ENCODE peak calls at places on chromosomes 7 and 10, in eight cellular contexts. One of them, this sample, is unnamed.

GRCh38 chr7:120521761-120522737 is 249.1 kb downstream of the KCND2 start:
- DNase-seq in GOT3: no peak
- DNase-seq in naive thymus-derived CD4-positive, alpha-beta T cell: no peak
- DNase-seq in NCI-H748 treated with DMSO at 0.1 percent for 48 hours: peak
- DNase-seq in substantia nigra: no peak
- DNase-seq in BJ: no peak
- DNase-seq in AG09319: no peak
- DNase-seq in A549: no peak
- DNase-seq in this sample: no peak

GRCh38 chr10:101287922-101288638 is 58.8 kb upstream of the LBX1 start:
- DNase-seq in GOT3: no peak
- DNase-seq in naive thymus-derived CD4-positive, alpha-beta T cell: no peak
- DNase-seq in NCI-H748 treated with DMSO at 0.1 percent for 48 hours: peak
- DNase-seq in substantia nigra: peak
- DNase-seq in BJ: no peak
- DNase-seq in AG09319: no peak
- DNase-seq in A549: peak
- DNase-seq in this sample: no peak

GRCh38 chr10:80289451-80290287 is at the start of gene MAT1A:
- DNase-seq in GOT3: no peak
- DNase-seq in naive thymus-derived CD4-positive, alpha-beta T cell: no peak
- DNase-seq in NCI-H748 treated with DMSO at 0.1 percent for 48 hours: peak
- DNase-seq in substantia nigra: no peak
- DNase-seq in BJ: no peak
- DNase-seq in AG09319: no peak
- DNase-seq in A549: peak
- DNase-seq in this sample: peak

GRCh38 chr7:4136501-4137110 is 545.5 kb upstream of the FOXK1 start:
- DNase-seq in GOT3: no peak
- DNase-seq in naive thymus-derived CD4-positive, alpha-beta T cell: no peak
- DNase-seq in NCI-H748 treated with DMSO at 0.1 percent for 48 hours: no peak
- DNase-seq in substantia nigra: no peak
- DNase-seq in BJ: no peak
- DNase-seq in AG09319: no peak
- DNase-seq in A549: no peak
- DNase-seq in this sample: no peak

GRCh38 chr7:16416289-16417282 is 4.8 kb downstream of the CRPPA start:
- DNase-seq in GOT3: no peak
- DNase-seq in naive thymus-derived CD4-positive, alpha-beta T cell: no peak
- DNase-seq in NCI-H748 treated with DMSO at 0.1 percent for 48 hours: no peak
- DNase-seq in substantia nigra: no peak
- DNase-seq in BJ: peak
- DNase-seq in AG09319: no peak
- DNase-seq in A549: no peak
- DNase-seq in this sample: no peak

GRCh38 chr7:83547526-83547925 is 101.4 kb downstream of the SEMA3E start:
- DNase-seq in GOT3: no peak
- DNase-seq in naive thymus-derived CD4-positive, alpha-beta T cell: no peak
- DNase-seq in NCI-H748 treated with DMSO at 0.1 percent for 48 hours: peak
- DNase-seq in substantia nigra: no peak
- DNase-seq in BJ: no peak
- DNase-seq in AG09319: no peak
- DNase-seq in A549: peak
- DNase-seq in this sample: peak

GRCh38 chr10:24793648-24794379 is 70.1 kb upstream of the ARHGAP21 start:
- DNase-seq in GOT3: no peak
- DNase-seq in naive thymus-derived CD4-positive, alpha-beta T cell: no peak
- DNase-seq in NCI-H748 treated with DMSO at 0.1 percent for 48 hours: no peak
- DNase-seq in substantia nigra: no peak
- DNase-seq in BJ: no peak
- DNase-seq in AG09319: no peak
- DNase-seq in A549: no peak
- DNase-seq in this sample: no peak

GRCh38 chr10:23294638-23295247 is 49.9 kb downstream of the C10orf67 start:
- DNase-seq in GOT3: no peak
- DNase-seq in naive thymus-derived CD4-positive, alpha-beta T cell: no peak
- DNase-seq in NCI-H748 treated with DMSO at 0.1 percent for 48 hours: peak
- DNase-seq in substantia nigra: no peak
- DNase-seq in BJ: no peak
- DNase-seq in AG09319: no peak
- DNase-seq in A549: no peak
- DNase-seq in this sample: no peak

GRCh38 chr7:147894271-147894670 is 696.3 kb upstream of the C7orf33 start:
- DNase-seq in GOT3: no peak
- DNase-seq in naive thymus-derived CD4-positive, alpha-beta T cell: no peak
- DNase-seq in NCI-H748 treated with DMSO at 0.1 percent for 48 hours: no peak
- DNase-seq in substantia nigra: peak
- DNase-seq in BJ: no peak
- DNase-seq in AG09319: no peak
- DNase-seq in A549: no peak
- DNase-seq in this sample: no peak

GRCh38 chr10:49287689-49288340 is 11.2 kb upstream of the C10orf71 start:
- DNase-seq in GOT3: no peak
- DNase-seq in naive thymus-derived CD4-positive, alpha-beta T cell: no peak
- DNase-seq in NCI-H748 treated with DMSO at 0.1 percent for 48 hours: no peak
- DNase-seq in substantia nigra: no peak
- DNase-seq in BJ: no peak
- DNase-seq in AG09319: no peak
- DNase-seq in A549: no peak
- DNase-seq in this sample: no peak

GRCh38 chr7:143458263-143458662 is 15.0 kb downstream of the TAS2R60 start:
- DNase-seq in GOT3: no peak
- DNase-seq in naive thymus-derived CD4-positive, alpha-beta T cell: no peak
- DNase-seq in NCI-H748 treated with DMSO at 0.1 percent for 48 hours: no peak
- DNase-seq in substantia nigra: no peak
- DNase-seq in BJ: peak
- DNase-seq in AG09319: peak
- DNase-seq in A549: no peak
- DNase-seq in this sample: no peak

GRCh38 chr7:85237721-85238120 is 50.9 kb upstream of the SEMA3D start:
- DNase-seq in GOT3: no peak
- DNase-seq in naive thymus-derived CD4-positive, alpha-beta T cell: no peak
- DNase-seq in NCI-H748 treated with DMSO at 0.1 percent for 48 hours: no peak
- DNase-seq in substantia nigra: no peak
- DNase-seq in BJ: no peak
- DNase-seq in AG09319: no peak
- DNase-seq in A549: no peak
- DNase-seq in this sample: no peak

GRCh38 chr7:87359366-87359765 is 13.9 kb downstream of the CROT start:
- DNase-seq in GOT3: no peak
- DNase-seq in naive thymus-derived CD4-positive, alpha-beta T cell: no peak
- DNase-seq in NCI-H748 treated with DMSO at 0.1 percent for 48 hours: no peak
- DNase-seq in substantia nigra: no peak
- DNase-seq in BJ: peak
- DNase-seq in AG09319: no peak
- DNase-seq in A549: no peak
- DNase-seq in this sample: no peak

GRCh38 chr7:151237244-151238189 is 5.2 kb downstream of the CHPF2 start:
- DNase-seq in GOT3: no peak
- DNase-seq in naive thymus-derived CD4-positive, alpha-beta T cell: no peak
- DNase-seq in NCI-H748 treated with DMSO at 0.1 percent for 48 hours: no peak
- DNase-seq in substantia nigra: no peak
- DNase-seq in BJ: no peak
- DNase-seq in AG09319: no peak
- DNase-seq in A549: no peak
- DNase-seq in this sample: no peak

GRCh38 chr10:100623541-100623940 is 87.8 kb downstream of the HIF1AN start:
- DNase-seq in GOT3: no peak
- DNase-seq in naive thymus-derived CD4-positive, alpha-beta T cell: no peak
- DNase-seq in NCI-H748 treated with DMSO at 0.1 percent for 48 hours: no peak
- DNase-seq in substantia nigra: no peak
- DNase-seq in BJ: no peak
- DNase-seq in AG09319: no peak
- DNase-seq in A549: no peak
- DNase-seq in this sample: no peak

GRCh38 chr7:37480642-37481041 is 32.0 kb upstream of the ELMO1 start:
- DNase-seq in GOT3: no peak
- DNase-seq in naive thymus-derived CD4-positive, alpha-beta T cell: no peak
- DNase-seq in NCI-H748 treated with DMSO at 0.1 percent for 48 hours: no peak
- DNase-seq in substantia nigra: no peak
- DNase-seq in BJ: no peak
- DNase-seq in AG09319: no peak
- DNase-seq in A549: no peak
- DNase-seq in this sample: no peak

GRCh38 chr10:75021851-75022250 is 89.6 kb upstream of the SAMD8 start:
- DNase-seq in GOT3: no peak
- DNase-seq in naive thymus-derived CD4-positive, alpha-beta T cell: no peak
- DNase-seq in NCI-H748 treated with DMSO at 0.1 percent for 48 hours: peak
- DNase-seq in substantia nigra: no peak
- DNase-seq in BJ: no peak
- DNase-seq in AG09319: no peak
- DNase-seq in A549: no peak
- DNase-seq in this sample: peak

GRCh38 chr7:113698556-113699220 is 220.1 kb downstream of the PPP1R3A start:
- DNase-seq in GOT3: no peak
- DNase-seq in naive thymus-derived CD4-positive, alpha-beta T cell: no peak
- DNase-seq in NCI-H748 treated with DMSO at 0.1 percent for 48 hours: peak
- DNase-seq in substantia nigra: no peak
- DNase-seq in BJ: no peak
- DNase-seq in AG09319: peak
- DNase-seq in A549: peak
- DNase-seq in this sample: no peak